ENCODE peak calls at places on chromosomes 4 and X, in eight cellular contexts. One of them, this sample, is unnamed.

GRCh38 chrX:40062525-40063193 is 35.1 kb downstream of the BCOR start:
- DNase-seq in uterus: peak; percentile 31
- DNase-seq in neural progenitor cell: no peak
- DNase-seq in colonic mucosa: no peak
- DNase-seq in heart right ventricle: no peak
- DNase-seq in endodermal cell: no peak
- DNase-seq in effector memory CD4-positive, alpha-beta T cell: no peak
- DNase-seq in fibroblast of lung: peak; percentile 37
- DNase-seq in this sample: no peak

GRCh38 chrX:80648023-80648422 is 161.7 kb downstream of the BRWD3 start:
- DNase-seq in neural progenitor cell: peak; percentile 4
- DNase-seq in heart right ventricle: no peak
- DNase-seq in uterus: no peak
- DNase-seq in colonic mucosa: no peak
- DNase-seq in effector memory CD4-positive, alpha-beta T cell: no peak
- DNase-seq in endodermal cell: no peak
- DNase-seq in fibroblast of lung: peak; percentile 0
- DNase-seq in this sample: no peak

GRCh38 chr4:2662598-2662997 is 93.5 kb downstream of the TNIP2 start:
- DNase-seq in colonic mucosa: no peak
- DNase-seq in effector memory CD4-positive, alpha-beta T cell: no peak
- DNase-seq in heart right ventricle: no peak
- DNase-seq in fibroblast of lung: peak; percentile 82
- DNase-seq in uterus: no peak
- DNase-seq in endodermal cell: no peak
- DNase-seq in neural progenitor cell: no peak
- DNase-seq in this sample: no peak

GRCh38 chr4:89160806-89161205 is 49.5 kb downstream of the TIGD2 start:
- DNase-seq in uterus: no peak
- DNase-seq in endodermal cell: no peak
- DNase-seq in fibroblast of lung: no peak
- DNase-seq in heart right ventricle: no peak
- DNase-seq in neural progenitor cell: no peak
- DNase-seq in colonic mucosa: no peak
- DNase-seq in effector memory CD4-positive, alpha-beta T cell: no peak
- DNase-seq in this sample: no peak

GRCh38 chrX:85107407-85107806 is 103.7 kb downstream of the APOOL start:
- DNase-seq in uterus: no peak
- DNase-seq in fibroblast of lung: no peak
- DNase-seq in heart right ventricle: no peak
- DNase-seq in neural progenitor cell: no peak
- DNase-seq in endodermal cell: no peak
- DNase-seq in colonic mucosa: no peak
- DNase-seq in effector memory CD4-positive, alpha-beta T cell: no peak
- DNase-seq in this sample: no peak

GRCh38 chrX:1925053-1925481 is 310.2 kb downstream of the ASMT start:
- DNase-seq in colonic mucosa: no peak
- DNase-seq in heart right ventricle: no peak
- DNase-seq in neural progenitor cell: peak; percentile 90
- DNase-seq in uterus: no peak
- DNase-seq in effector memory CD4-positive, alpha-beta T cell: no peak
- DNase-seq in fibroblast of lung: no peak
- DNase-seq in endodermal cell: peak; percentile 92
- DNase-seq in this sample: no peak

GRCh38 chrX:79181401-79181800 is 36.9 kb downstream of the GPR174 start:
- DNase-seq in endodermal cell: no peak
- DNase-seq in effector memory CD4-positive, alpha-beta T cell: no peak
- DNase-seq in heart right ventricle: no peak
- DNase-seq in fibroblast of lung: no peak
- DNase-seq in colonic mucosa: no peak
- DNase-seq in uterus: no peak
- DNase-seq in neural progenitor cell: no peak
- DNase-seq in this sample: no peak

GRCh38 chrX:18377802-18378201 is 23.3 kb upstream of the SCML2 start:
- DNase-seq in heart right ventricle: no peak
- DNase-seq in uterus: no peak
- DNase-seq in neural progenitor cell: peak; percentile 53
- DNase-seq in effector memory CD4-positive, alpha-beta T cell: no peak
- DNase-seq in endodermal cell: peak; percentile 75
- DNase-seq in fibroblast of lung: peak; percentile 36
- DNase-seq in colonic mucosa: no peak
- DNase-seq in this sample: no peak

GRCh38 chrX:57952320-57952678 is 42.0 kb upstream of the ZXDA start:
- DNase-seq in neural progenitor cell: no peak
- DNase-seq in fibroblast of lung: no peak
- DNase-seq in heart right ventricle: peak; percentile 10
- DNase-seq in effector memory CD4-positive, alpha-beta T cell: no peak
- DNase-seq in endodermal cell: no peak
- DNase-seq in uterus: peak; percentile 28
- DNase-seq in colonic mucosa: no peak
- DNase-seq in this sample: no peak

GRCh38 chrX:106898462-106898861 is 4.7 kb downstream of the RIPPLY1 start:
- DNase-seq in effector memory CD4-positive, alpha-beta T cell: no peak
- DNase-seq in fibroblast of lung: peak; percentile 70
- DNase-seq in endodermal cell: no peak
- DNase-seq in heart right ventricle: no peak
- DNase-seq in neural progenitor cell: peak; percentile 68
- DNase-seq in colonic mucosa: no peak
- DNase-seq in uterus: no peak
- DNase-seq in this sample: no peak

GRCh38 chr4:88605744-88606143 is 13.5 kb downstream of the HERC3 start:
- DNase-seq in neural progenitor cell: no peak
- DNase-seq in fibroblast of lung: no peak
- DNase-seq in endodermal cell: no peak
- DNase-seq in heart right ventricle: no peak
- DNase-seq in colonic mucosa: no peak
- DNase-seq in effector memory CD4-positive, alpha-beta T cell: peak; percentile 18
- DNase-seq in uterus: no peak
- DNase-seq in this sample: no peak

GRCh38 chrX:16869393-16870094 is 618 bp downstream of the RBBP7 start:
- DNase-seq in fibroblast of lung: no peak
- DNase-seq in effector memory CD4-positive, alpha-beta T cell: no peak
- DNase-seq in uterus: peak; percentile 19
- DNase-seq in endodermal cell: peak; percentile 83
- DNase-seq in colonic mucosa: peak; percentile 23
- DNase-seq in neural progenitor cell: peak; percentile 87
- DNase-seq in heart right ventricle: peak; percentile 9
- DNase-seq in this sample: peak; percentile 34

GRCh38 chrX:102712967-102713677 is 874 bp downstream of the GPRASP2 start:
- DNase-seq in effector memory CD4-positive, alpha-beta T cell: no peak
- DNase-seq in heart right ventricle: peak; percentile 68
- DNase-seq in colonic mucosa: peak; percentile 61
- DNase-seq in endodermal cell: peak; percentile 74
- DNase-seq in fibroblast of lung: peak; percentile 55
- DNase-seq in neural progenitor cell: peak; percentile 33
- DNase-seq in uterus: peak; percentile 79
- DNase-seq in this sample: no peak

DNA sequence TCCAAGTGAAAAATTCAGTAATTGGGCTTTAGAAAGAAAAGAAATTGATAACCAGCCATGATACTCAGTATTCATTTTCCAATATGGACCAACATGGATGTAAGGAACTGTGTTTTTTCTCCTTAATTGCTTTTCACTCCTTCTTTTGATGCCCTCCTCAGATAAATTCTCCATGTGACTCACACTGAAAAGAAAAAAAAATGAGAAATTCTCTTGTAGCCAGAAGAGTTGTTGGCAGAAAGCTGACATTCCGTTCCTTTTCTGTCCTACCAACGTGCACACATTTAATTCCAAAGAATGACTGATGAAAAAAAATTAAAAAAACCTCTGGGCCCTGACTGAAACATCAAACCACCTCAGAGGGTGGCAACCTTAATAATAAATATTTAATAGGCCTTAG is 153.1 kb downstream of the AMELX start:
- DNase-seq in effector memory CD4-positive, alpha-beta T cell: no peak
- DNase-seq in heart right ventricle: no peak
- DNase-seq in endodermal cell: no peak
- DNase-seq in uterus: no peak
- DNase-seq in colonic mucosa: no peak
- DNase-seq in neural progenitor cell: no peak
- DNase-seq in fibroblast of lung: peak; percentile 52
- DNase-seq in this sample: no peak
- H3K27ac ChIP-seq in effector memory CD4-positive, alpha-beta T cell: no peak overlapping the region
- H3K27ac ChIP-seq in heart right ventricle: no peak overlapping the region
- H3K27ac ChIP-seq in endodermal cell: no peak overlapping the region
- H3K27ac ChIP-seq in uterus: peak overlapping the region; percentile 54
- H3K27ac ChIP-seq in colonic mucosa: no peak overlapping the region
- H3K27ac ChIP-seq in neural progenitor cell: no peak overlapping the region
- H3K27ac ChIP-seq in fibroblast of lung: no peak overlapping the region
- H3K27ac ChIP-seq in this sample: no peak overlapping the region

DNA sequence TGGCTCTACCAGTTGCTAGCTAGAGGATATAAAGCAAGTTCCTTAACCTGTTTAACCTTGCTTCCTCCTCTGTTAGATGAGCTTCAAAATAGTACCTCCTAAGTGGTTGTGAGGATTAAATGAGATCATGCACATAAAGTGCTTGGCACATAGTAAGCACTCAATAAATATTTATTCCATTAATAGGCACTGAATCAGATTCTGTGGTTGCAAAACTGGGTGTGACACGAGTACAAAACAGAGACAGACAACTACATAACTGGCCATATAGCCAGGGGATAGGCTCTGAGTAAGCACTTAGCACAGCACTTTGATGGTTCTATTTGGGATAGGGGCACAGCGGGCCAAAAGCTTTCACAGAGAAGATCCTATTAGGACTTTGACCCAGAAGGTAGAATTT is 150.3 kb downstream of the RELL1 start:
- DNase-seq in colonic mucosa: no peak
- DNase-seq in heart right ventricle: no peak
- DNase-seq in uterus: no peak
- DNase-seq in effector memory CD4-positive, alpha-beta T cell: no peak
- DNase-seq in endodermal cell: no peak
- DNase-seq in fibroblast of lung: no peak
- DNase-seq in neural progenitor cell: no peak
- DNase-seq in this sample: no peak
- H3K4me1 ChIP-seq in colonic mucosa: no peaks in the 10 kb centered on the region
- H3K4me1 ChIP-seq in heart right ventricle: no peaks in the 10 kb centered on the region
- H3K4me1 ChIP-seq in uterus: no peaks in the 10 kb centered on the region
- H3K4me1 ChIP-seq in effector memory CD4-positive, alpha-beta T cell: no peaks in the 10 kb centered on the region
- H3K4me1 ChIP-seq in endodermal cell: no peaks in the 10 kb centered on the region
- H3K4me1 ChIP-seq in fibroblast of lung: no peaks in the 10 kb centered on the region
- H3K4me1 ChIP-seq in neural progenitor cell: peaks cover 28% of the 10 kb centered on the region
- H3K4me1 ChIP-seq in this sample: no peaks in the 10 kb centered on the region

GRCh38 chr4:28251831-28252230 is 1391.2 kb downstream of the STIM2 start:
- DNase-seq in fibroblast of lung: no peak
- DNase-seq in heart right ventricle: no peak
- DNase-seq in endodermal cell: no peak
- DNase-seq in uterus: no peak
- DNase-seq in effector memory CD4-positive, alpha-beta T cell: no peak
- DNase-seq in neural progenitor cell: no peak
- DNase-seq in colonic mucosa: no peak
- DNase-seq in this sample: no peak

GRCh38 chr4:28248269-28248668 is 1387.6 kb downstream of the STIM2 start:
- DNase-seq in effector memory CD4-positive, alpha-beta T cell: no peak
- DNase-seq in endodermal cell: no peak
- DNase-seq in neural progenitor cell: no peak
- DNase-seq in uterus: no peak
- DNase-seq in colonic mucosa: no peak
- DNase-seq in heart right ventricle: no peak
- DNase-seq in fibroblast of lung: no peak
- DNase-seq in this sample: no peak

GRCh38 chr4:28254003-28254402 is 1393.4 kb downstream of the STIM2 start:
- DNase-seq in fibroblast of lung: no peak
- DNase-seq in heart right ventricle: no peak
- DNase-seq in uterus: no peak
- DNase-seq in colonic mucosa: no peak
- DNase-seq in effector memory CD4-positive, alpha-beta T cell: no peak
- DNase-seq in endodermal cell: no peak
- DNase-seq in neural progenitor cell: no peak
- DNase-seq in this sample: no peak

GRCh38 chr4:28247805-28248204 is 1387.2 kb downstream of the STIM2 start:
- DNase-seq in effector memory CD4-positive, alpha-beta T cell: no peak
- DNase-seq in neural progenitor cell: no peak
- DNase-seq in colonic mucosa: no peak
- DNase-seq in fibroblast of lung: no peak
- DNase-seq in uterus: no peak
- DNase-seq in heart right ventricle: no peak
- DNase-seq in endodermal cell: no peak
- DNase-seq in this sample: no peak

GRCh38 chr4:28250646-28251045 is 1390.0 kb downstream of the STIM2 start:
- DNase-seq in neural progenitor cell: no peak
- DNase-seq in colonic mucosa: no peak
- DNase-seq in uterus: no peak
- DNase-seq in heart right ventricle: no peak
- DNase-seq in effector memory CD4-positive, alpha-beta T cell: no peak
- DNase-seq in fibroblast of lung: no peak
- DNase-seq in endodermal cell: no peak
- DNase-seq in this sample: no peak
- H3K9me3 ChIP-seq in neural progenitor cell: no peaks in the 10 kb centered on the region
- H3K9me3 ChIP-seq in colonic mucosa: no peaks in the 10 kb centered on the region
- H3K9me3 ChIP-seq in uterus: no peaks in the 10 kb centered on the region
- H3K9me3 ChIP-seq in heart right ventricle: no peaks in the 10 kb centered on the region
- H3K9me3 ChIP-seq in effector memory CD4-positive, alpha-beta T cell: no peaks in the 10 kb centered on the region
- H3K9me3 ChIP-seq in fibroblast of lung: no peaks in the 10 kb centered on the region
- H3K9me3 ChIP-seq in endodermal cell: peaks cover 13% of the 10 kb centered on the region
- H3K9me3 ChIP-seq in this sample: no peaks in the 10 kb centered on the region

GRCh38 chr4:956531-957230 is 16.7 kb downstream of the DGKQ start:
- DNase-seq in effector memory CD4-positive, alpha-beta T cell: no peak
- DNase-seq in uterus: no peak
- DNase-seq in colonic mucosa: no peak
- DNase-seq in heart right ventricle: no peak
- DNase-seq in endodermal cell: peak; percentile 43
- DNase-seq in neural progenitor cell: no peak
- DNase-seq in fibroblast of lung: no peak
- DNase-seq in this sample: peak; percentile 47

GRCh38 chr4:957231-957580 is 16.2 kb downstream of the DGKQ start:
- DNase-seq in fibroblast of lung: no peak
- DNase-seq in uterus: no peak
- DNase-seq in effector memory CD4-positive, alpha-beta T cell: no peak
- DNase-seq in heart right ventricle: no peak
- DNase-seq in neural progenitor cell: no peak
- DNase-seq in colonic mucosa: no peak
- DNase-seq in endodermal cell: no peak
- DNase-seq in this sample: peak; percentile 6

GRCh38 chr4:954211-955020 is 19.0 kb downstream of the DGKQ start:
- DNase-seq in fibroblast of lung: no peak
- DNase-seq in heart right ventricle: no peak
- DNase-seq in endodermal cell: no peak
- DNase-seq in colonic mucosa: peak; percentile 10
- DNase-seq in neural progenitor cell: no peak
- DNase-seq in uterus: no peak
- DNase-seq in effector memory CD4-positive, alpha-beta T cell: no peak
- DNase-seq in this sample: peak; percentile 33

GRCh38 chr4:955161-955921 is 18.0 kb downstream of the DGKQ start:
- DNase-seq in neural progenitor cell: no peak
- DNase-seq in uterus: no peak
- DNase-seq in effector memory CD4-positive, alpha-beta T cell: no peak
- DNase-seq in heart right ventricle: no peak
- DNase-seq in endodermal cell: no peak
- DNase-seq in colonic mucosa: no peak
- DNase-seq in fibroblast of lung: no peak
- DNase-seq in this sample: peak; percentile 63

DNA sequence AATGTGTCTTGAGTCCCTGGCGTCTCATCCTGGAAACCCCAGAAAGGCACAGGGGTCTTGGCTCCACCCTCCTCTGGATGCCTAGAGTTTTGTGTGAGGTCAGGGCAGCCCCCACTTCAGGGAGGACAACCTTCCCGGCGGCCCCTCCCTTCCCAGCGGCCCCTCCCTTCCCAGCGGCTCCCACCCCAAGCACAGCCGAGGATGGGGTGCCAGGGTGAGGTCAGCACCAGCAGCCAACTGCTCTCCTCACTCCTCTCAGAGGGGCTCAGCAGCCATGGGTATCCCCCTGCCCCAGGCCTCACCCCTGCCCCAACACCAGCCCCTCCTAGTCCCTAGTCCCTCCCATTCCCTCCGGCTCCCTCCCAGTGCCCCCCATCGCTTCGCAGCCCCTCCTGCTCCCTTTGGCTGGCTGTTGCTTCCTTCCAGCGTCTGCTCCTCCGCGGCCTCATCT is 17.4 kb downstream of the DGKQ start:
- DNase-seq in effector memory CD4-positive, alpha-beta T cell: no peak
- DNase-seq in uterus: peak; percentile 12
- DNase-seq in colonic mucosa: no peak
- DNase-seq in heart right ventricle: no peak
- DNase-seq in neural progenitor cell: no peak
- DNase-seq in endodermal cell: no peak
- DNase-seq in fibroblast of lung: no peak
- DNase-seq in this sample: peak; percentile 26
- H3K27ac ChIP-seq in effector memory CD4-positive, alpha-beta T cell: no peak overlapping the region
- H3K27ac ChIP-seq in uterus: no peak overlapping the region
- H3K27ac ChIP-seq in colonic mucosa: no peak overlapping the region
- H3K27ac ChIP-seq in heart right ventricle: no peak overlapping the region
- H3K27ac ChIP-seq in neural progenitor cell: no peak overlapping the region
- H3K27ac ChIP-seq in endodermal cell: no peak overlapping the region
- H3K27ac ChIP-seq in fibroblast of lung: no peak overlapping the region
- H3K27ac ChIP-seq in this sample: no peak overlapping the region

This sample was measured in left lung.